ENCODE peak calls at places on chromosomes 1 and 21, in ten cellular contexts. Q is sigmoid colon; R is adrenal gland; N is choroid plexus epithelial cell; O is IMR-90; A is cardiac fibroblast; T is GM06990; H is MM.1S; V is CD8-positive, alpha-beta T cell; P is cardiac muscle cell. Z is an unnamed sample.

GRCh38 chr1:40575336-40575735 is 43.9 kb downstream of the ZNF684 start:
- DNase-seq in Q (no peak), R (no peak), N (no peak), O (peak), A (no peak), T (no peak), H (no peak), V (no peak), P (no peak), Z (no peak)

GRCh38 chr21:17462276-17462981 is 50.4 kb upstream of the CXADR start:
- DNase-seq in Q (no peak), R (no peak), N (peak), O (peak), A (peak), T (no peak), H (no peak), V (no peak), P (no peak), Z (no peak)

GRCh38 chr1:172135076-172135672 is 285.3 kb upstream of the C1orf105 start:
- DNase-seq in Q (no peak), R (no peak), N (peak), O (no peak), A (peak), T (no peak), H (peak), V (peak), P (no peak), Z (peak)

GRCh38 chr1:169491845-169492281 is 6.1 kb upstream of the SLC19A2 start:
- DNase-seq in Q (no peak), R (no peak), N (no peak), O (peak), A (peak), T (peak), H (no peak), V (no peak), P (no peak), Z (no peak)

GRCh38 chr21:15804247-15804985 is 74.6 kb downstream of the USP25 start:
- DNase-seq in Q (no peak), R (no peak), N (no peak), O (no peak), A (no peak), T (no peak), H (no peak), V (no peak), P (no peak), Z (no peak)

GRCh38 chr1:100752806-100753205 is 33.3 kb downstream of the VCAM1 start:
- DNase-seq in Q (no peak), R (no peak), N (no peak), O (no peak), A (peak), T (no peak), H (no peak), V (no peak), P (peak), Z (no peak)

GRCh38 chr1:8844421-8845063 is 27.1 kb upstream of the RERE start:
- DNase-seq in Q (peak), R (no peak), N (peak), O (no peak), A (no peak), T (no peak), H (no peak), V (no peak), P (peak), Z (no peak)

GRCh38 chr1:84508510-84508909 is 2.1 kb upstream of the GNG5 start:
- DNase-seq in Q (no peak), R (no peak), N (no peak), O (no peak), A (no peak), T (no peak), H (no peak), V (no peak), P (no peak), Z (no peak)

GRCh38 chr1:230170610-230171009 is 103.6 kb downstream of the GALNT2 start:
- DNase-seq in Q (no peak), R (peak), N (no peak), O (peak), A (no peak), T (no peak), H (no peak), V (no peak), P (no peak), Z (no peak)

GRCh38 chr1:116372651-116373444 is at the start of gene ATP1A1:
- DNase-seq in Q (peak), R (peak), N (peak), O (peak), A (peak), T (peak), H (peak), V (peak), P (peak), Z (peak)

GRCh38 chr1:229098903-229099578 is 171.9 kb upstream of the RAB4A start:
- DNase-seq in Q (peak), R (no peak), N (no peak), O (no peak), A (no peak), T (no peak), H (no peak), V (no peak), P (no peak), Z (no peak)

GRCh38 chr1:43786201-43786958 is 79.0 kb downstream of the ST3GAL3 start:
- DNase-seq in Q (peak), R (no peak), N (peak), O (peak), A (peak), T (no peak), H (no peak), V (no peak), P (peak), Z (no peak)

GRCh38 chr1:189962171-189962570 is 515.5 kb downstream of the BRINP3 start:
- DNase-seq in Q (no peak), R (no peak), N (peak), O (peak), A (peak), T (no peak), H (no peak), V (no peak), P (peak), Z (no peak)

GRCh38 chr1:28112388-28113311 is 24.2 kb upstream of the EYA3 start:
- DNase-seq in Q (no peak), R (peak), N (peak), O (peak), A (peak), T (no peak), H (peak), V (no peak), P (peak), Z (no peak)

GRCh38 chr1:12146343-12147112 is 20.3 kb upstream of the TNFRSF1B start:
- DNase-seq in Q (no peak), R (no peak), N (no peak), O (no peak), A (no peak), T (no peak), H (no peak), V (no peak), P (no peak), Z (no peak)

GRCh38 chr1:214550339-214551051 is 907 bp downstream of the PTPN14 start:
- DNase-seq in Q (no peak), R (no peak), N (no peak), O (no peak), A (peak), T (no peak), H (no peak), V (no peak), P (no peak), Z (peak)

GRCh38 chr1:183267646-183268431 is 81.8 kb downstream of the LAMC2 start:
- DNase-seq in Q (no peak), R (no peak), N (peak), O (peak), A (peak), T (no peak), H (no peak), V (no peak), P (peak), Z (no peak)

GRCh38 chr1:2041305-2041704 is 8.9 kb upstream of the PRKCZ start:
- DNase-seq in Q (no peak), R (no peak), N (no peak), O (no peak), A (no peak), T (no peak), H (no peak), V (no peak), P (no peak), Z (no peak)

GRCh38 chr1:165144757-165145397 is 211.6 kb downstream of the LMX1A start:
- DNase-seq in Q (no peak), R (peak), N (peak), O (peak), A (peak), T (no peak), H (peak), V (no peak), P (peak), Z (peak)

GRCh38 chr1:85321237-85321964 is 45.0 kb upstream of the BCL10 start:
- DNase-seq in Q (no peak), R (no peak), N (peak), O (peak), A (peak), T (no peak), H (no peak), V (no peak), P (peak), Z (no peak)

GRCh38 chr21:37266515-37267221 is 466 bp downstream of the VPS26C start:
- DNase-seq in Q (peak), R (peak), N (peak), O (peak), A (peak), T (no peak), H (peak), V (no peak), P (peak), Z (peak)

GRCh38 chr1:64087768-64088167 is 115.7 kb upstream of the UBE2U start:
- DNase-seq in Q (no peak), R (no peak), N (peak), O (peak), A (peak), T (no peak), H (no peak), V (no peak), P (peak), Z (no peak)

GRCh38 chr1:12296623-12297022 is 66.8 kb downstream of the VPS13D start:
- DNase-seq in Q (no peak), R (no peak), N (peak), O (peak), A (peak), T (peak), H (no peak), V (no peak), P (peak), Z (peak)

GRCh38 chr1:84643183-84643582 is 47.1 kb downstream of the SSX2IP start:
- DNase-seq in Q (no peak), R (no peak), N (no peak), O (no peak), A (no peak), T (no peak), H (no peak), V (no peak), P (no peak), Z (no peak)

GRCh38 chr1:235139315-235139714 is 10.7 kb upstream of the TOMM20 start:
- DNase-seq in Q (no peak), R (no peak), N (no peak), O (no peak), A (no peak), T (no peak), H (no peak), V (no peak), P (no peak), Z (no peak)

GRCh38 chr1:84698151-84698651 is 7.9 kb upstream of the SSX2IP start:
- DNase-seq in Q (no peak), R (no peak), N (peak), O (peak), A (peak), T (no peak), H (no peak), V (no peak), P (peak), Z (no peak)

GRCh38 chr1:31306278-31306677 is 9.4 kb downstream of the ZCCHC17 start:
- DNase-seq in Q (no peak), R (no peak), N (peak), O (peak), A (peak), T (no peak), H (no peak), V (no peak), P (peak), Z (no peak)

GRCh38 chr1:3015269-3015635 is 6.0 kb upstream of the ACTRT2 start:
- DNase-seq in Q (peak), R (no peak), N (no peak), O (no peak), A (no peak), T (no peak), H (no peak), V (no peak), P (no peak), Z (no peak)

GRCh38 chr1:179129702-179130473 is 48.0 kb downstream of the TOR3A start:
- DNase-seq in Q (no peak), R (no peak), N (peak), O (peak), A (peak), T (peak), H (peak), V (no peak), P (no peak), Z (peak)

GRCh38 chr1:112674986-112675727 is 698 bp downstream of the MOV10 start:
- DNase-seq in Q (peak), R (peak), N (no peak), O (peak), A (peak), T (no peak), H (no peak), V (peak), P (no peak), Z (peak)

GRCh38 chr1:48572632-48573258 is 100.7 kb upstream of the SPATA6 start:
- DNase-seq in Q (no peak), R (peak), N (peak), O (peak), A (peak), T (peak), H (peak), V (no peak), P (peak), Z (peak)

GRCh38 chr1:93617670-93618488 is 63.8 kb downstream of the BCAR3 start:
- DNase-seq in Q (peak), R (peak), N (no peak), O (no peak), A (no peak), T (no peak), H (no peak), V (no peak), P (no peak), Z (no peak)
- TF ChIP-seq CTCF in Q (no peak), R (no peak), N (no peak), O (no peak), A (no peak), T (no peak), H (no peak), V (no peak), P (no peak), Z (no peak)

DNA sequence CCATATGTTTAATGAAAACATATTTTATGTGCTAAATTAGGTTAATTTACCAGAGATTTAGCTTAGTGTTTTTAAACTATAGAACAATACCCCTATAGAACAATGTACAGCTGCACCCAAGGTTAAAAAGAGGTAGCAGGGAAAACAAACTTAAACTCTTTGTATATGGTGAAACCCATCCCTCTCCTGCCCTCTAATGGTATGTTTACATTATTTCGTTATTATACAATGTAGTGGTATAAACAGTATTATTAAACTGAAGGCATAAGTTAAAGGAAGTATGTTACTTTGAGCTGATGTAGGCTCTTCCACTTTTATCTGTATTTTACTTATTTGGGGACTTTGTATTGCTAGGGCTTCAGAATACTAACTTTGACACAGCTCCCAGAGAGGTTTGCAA is 16.7 kb upstream of the ZYG11A start:
- DNase-seq in Q (no peak), R (no peak), N (peak), O (peak), A (peak), T (no peak), H (peak), V (no peak), P (peak), Z (peak)
- TF ChIP-seq CTCF in Q (no peak), R (no peak), N (peak), O (peak), A (peak), T (peak), H (peak), V (no peak), P (peak), Z (no peak)

GRCh38 chr21:25872271-25872670 is 137.5 kb downstream of the GABPA start:
- DNase-seq in Q (no peak), R (no peak), N (no peak), O (no peak), A (no peak), T (no peak), H (no peak), V (no peak), P (no peak), Z (no peak)
- TF ChIP-seq CTCF in Q (no peak), R (no peak), N (peak), O (no peak), A (no peak), T (no peak), H (peak), V (no peak), P (no peak), Z (no peak)

GRCh38 chr1:209746469-209747269 is 9.2 kb upstream of the TRAF3IP3 start:
- DNase-seq in Q (no peak), R (no peak), N (peak), O (no peak), A (peak), T (no peak), H (no peak), V (no peak), P (peak), Z (no peak)
- TF ChIP-seq CTCF in Q (no peak), R (no peak), N (no peak), O (no peak), A (no peak), T (no peak), H (no peak), V (no peak), P (no peak), Z (no peak)

DNA sequence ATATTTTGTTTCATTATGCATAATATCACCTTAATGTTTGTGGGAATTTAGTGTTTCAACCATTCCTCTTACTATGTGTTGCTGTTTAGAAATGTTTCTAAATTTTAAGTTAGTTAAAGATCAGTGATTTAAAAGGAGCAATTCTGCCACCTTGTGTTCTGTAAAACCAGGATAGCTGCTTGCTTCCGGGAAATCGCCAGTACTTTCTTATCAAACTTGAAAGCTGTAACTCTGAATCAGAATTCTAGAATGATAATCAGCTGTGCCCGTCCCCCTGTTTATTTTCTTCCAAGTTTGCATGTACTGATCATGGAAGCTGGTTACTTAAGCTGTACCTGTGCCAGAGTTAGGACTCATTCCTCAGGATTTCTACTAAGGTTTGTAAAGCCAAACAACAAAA is 656.4 kb downstream of the LTN1 start:
- DNase-seq in Q (no peak), R (no peak), N (peak), O (peak), A (peak), T (no peak), H (peak), V (no peak), P (peak), Z (no peak)
- TF ChIP-seq CTCF in Q (peak), R (no peak), N (peak), O (peak), A (peak), T (no peak), H (peak), V (no peak), P (peak), Z (no peak)

Z was measured in GM13976.